ENCODE peak calls at places on chromosomes 2 and 18, in seven cellular contexts. K, H, U, Y, Z, O and S are unnamed samples. For H3K4me1, the result is how much of the 10 kb centered on the place peaks cover.

GRCh38 chr2:62137431-62137830 is 58.5 kb upstream of the B3GNT2 start:
- DNase-seq in K (no peak), H (no peak), Y (peak), Z (no peak), O (no peak), U (no peak), S (peak)

GRCh38 chr18:69843047-69843446 is 104.6 kb downstream of the CD226 start:
- DNase-seq in H (no peak), Z (no peak), Y (no peak), K (no peak), U (no peak), O (no peak), S (no peak)

GRCh38 chr18:22314406-22314805 is 103.3 kb downstream of the CTAGE1 start:
- DNase-seq in U (no peak), Z (peak), H (no peak), K (no peak), O (no peak), Y (peak), S (no peak)

GRCh38 chr18:12087483-12087960 is 6.1 kb upstream of the ANKRD62 start:
- DNase-seq in Z (no peak), Y (no peak), U (no peak), K (no peak), O (no peak), H (no peak), S (no peak)

GRCh38 chr18:70243131-70243530 is 37.6 kb upstream of the RTTN start:
- DNase-seq in Z (no peak), O (no peak), Y (peak), U (no peak), K (peak), H (no peak), S (no peak)

GRCh38 chr2:160612266-160612864 is 118.8 kb upstream of the RBMS1 start:
- DNase-seq in U (no peak), Z (no peak), Y (no peak), K (no peak), O (no peak), H (no peak), S (no peak)

GRCh38 chr18:26561769-26562168 is 13.4 kb upstream of the KCTD1 start:
- DNase-seq in U (no peak), O (no peak), H (no peak), Y (no peak), K (no peak), Z (no peak), S (no peak)

GRCh38 chr18:77481541-77481940 is 231.9 kb downstream of the GALR1 start:
- DNase-seq in K (no peak), Y (no peak), Z (no peak), U (no peak), H (no peak), O (no peak), S (no peak)

GRCh38 chr2:175373001-175373727 is 191.7 kb upstream of the ATP5MC3 start:
- DNase-seq in Y (no peak), Z (no peak), K (no peak), H (no peak), U (no peak), O (no peak), S (peak)

DNA sequence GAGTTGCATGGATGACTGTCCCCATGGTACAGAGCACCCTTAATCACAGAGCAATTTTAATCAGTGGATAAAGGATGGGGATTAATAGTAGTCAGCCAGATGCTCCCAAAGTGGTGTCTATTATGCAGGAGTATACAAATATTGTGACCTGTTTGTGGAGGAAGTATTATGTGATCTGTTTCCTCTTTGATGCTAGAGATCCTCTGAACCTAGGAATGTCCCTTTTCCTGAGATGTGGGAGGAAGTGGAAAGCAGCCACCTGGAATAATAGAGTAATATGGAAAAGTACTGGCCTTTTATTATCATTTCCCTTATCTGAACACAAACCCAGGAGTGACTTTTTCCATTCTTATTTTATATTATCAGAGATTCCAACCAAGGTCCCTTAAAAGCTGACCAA is 94.2 kb upstream of the EFEMP1 start:
- DNase-seq in U (no peak), H (no peak), O (no peak), Y (no peak), Z (no peak), K (no peak), S (no peak)
- H3K4me1 ChIP-seq in U (under half), H (under half), O (under half), Y (under half), Z (under half), K (under half), S (under half)

DNA sequence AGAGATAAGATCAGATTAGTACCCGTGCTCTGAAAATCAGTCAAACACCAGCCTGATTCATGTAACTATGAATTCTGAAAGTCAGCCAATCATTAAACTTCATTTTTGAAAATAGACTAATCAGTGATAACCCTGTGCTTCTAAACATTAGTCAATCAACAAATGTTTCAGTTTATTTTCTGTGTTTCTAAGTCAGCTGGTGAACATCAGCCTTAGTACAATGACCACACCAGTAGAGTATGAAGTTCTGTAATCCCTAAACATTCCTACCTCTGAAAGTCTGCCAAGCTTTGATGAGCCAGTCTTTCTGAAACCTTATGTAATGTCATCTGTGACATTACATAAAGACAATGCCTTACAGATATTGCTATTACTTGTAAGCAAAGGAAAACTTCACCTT is 807.4 kb upstream of the CRIM1 start:
- DNase-seq in Y (peak), H (no peak), K (no peak), O (no peak), U (no peak), Z (no peak), S (no peak)
- H3K4me1 ChIP-seq in Y (under half), H (under half), K (under half), O (under half), U (under half), Z (under half), S (under half)

DNA sequence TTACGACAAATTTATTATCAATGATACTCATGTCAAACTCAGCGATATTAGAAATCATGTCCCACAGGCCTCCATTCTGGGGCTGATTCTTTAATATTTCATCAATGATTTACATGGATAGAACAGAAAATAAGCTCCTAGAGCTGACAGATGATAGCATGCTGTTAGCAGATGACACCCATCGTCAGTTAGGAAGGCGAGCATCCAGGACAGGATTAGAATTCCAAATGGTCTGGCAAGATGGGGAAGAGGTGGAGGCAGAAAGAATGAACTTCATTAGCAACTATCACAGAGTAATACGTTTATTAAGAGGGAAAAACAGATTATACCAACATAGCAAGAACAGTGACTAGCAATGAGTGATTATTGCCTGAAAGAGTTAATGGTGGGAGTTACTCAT is 46.2 kb upstream of the ACVR1 start:
- DNase-seq in Z (no peak), H (no peak), O (no peak), U (no peak), K (no peak), Y (no peak), S (no peak)
- H3K4me1 ChIP-seq in Z (under half), H (under half), O (under half), U (under half), K (under half), Y (under half), S (under half)

GRCh38 chr18:3061581-3062416 is 48.9 kb upstream of the LPIN2 start:
- DNase-seq in O (no peak), H (no peak), Y (no peak), K (no peak), Z (no peak), U (no peak), S (no peak)
- H3K4me1 ChIP-seq in O (under half), H (under half), Y (under half), K (under half), Z (under half), U (under half), S (under half)

DNA sequence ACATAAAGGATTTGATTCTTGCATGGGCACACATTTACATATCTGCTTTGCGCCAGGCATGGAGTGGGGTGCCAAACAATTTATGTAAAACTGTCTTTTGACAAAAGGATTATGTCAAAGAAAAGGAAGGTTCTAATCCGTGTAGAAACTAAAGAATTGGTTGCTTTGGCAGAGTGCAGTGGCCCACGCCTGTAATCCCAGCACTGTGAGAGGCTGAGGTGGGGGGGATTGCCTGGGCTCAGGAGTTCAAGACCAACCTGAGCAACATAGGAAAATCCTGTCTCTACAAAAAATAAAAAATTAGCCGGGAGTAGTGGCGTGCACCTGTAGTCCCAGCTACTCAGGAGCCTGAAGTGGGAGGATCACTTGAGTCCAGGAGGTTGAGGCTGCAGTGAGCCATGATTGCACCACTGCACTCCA is 1.1 kb upstream of the MTERF4 start:
- DNase-seq in H (no peak), U (no peak), K (no peak), O (peak), Z (no peak), Y (no peak), S (no peak)
- H3K4me1 ChIP-seq in H (under half), U (under half), K (under half), O (under half), Z (under half), Y (under half), S (under half)

GRCh38 chr2:198129609-198130008 is 325.2 kb downstream of the PLCL1 start:
- DNase-seq in O (no peak), Y (no peak), H (no peak), U (no peak), Z (no peak), K (no peak), S (no peak)
- H3K4me1 ChIP-seq in O (under half), Y (under half), H (under half), U (under half), Z (under half), K (under half), S (under half)

GRCh38 chr2:6929196-6929874 is 12.1 kb downstream of the RNF144A start:
- DNase-seq in K (no peak), H (no peak), O (no peak), U (no peak), Y (no peak), Z (no peak), S (peak)
- H3K4me1 ChIP-seq in K (under half), H (under half), O (under half), U (under half), Y (under half), Z (half or more), S (under half)

GRCh38 chr18:1998121-1998520 is 573.2 kb downstream of the METTL4 start:
- DNase-seq in O (no peak), Z (no peak), H (no peak), U (no peak), K (no peak), Y (no peak), S (no peak)
- H3K4me1 ChIP-seq in O (under half), Z (under half), H (under half), U (under half), K (under half), Y (under half), S (under half)